ENCODE peak calls at places on chromosomes 5 and 9, in five cellular contexts. One of them, this sample, is unnamed.

GRCh38 chr9:21728781-21729180 is 73.7 kb upstream of the MTAP start:
- DNase-seq in endothelial cell: no peak
- DNase-seq in HT-29: no peak
- DNase-seq in ACHN: no peak
- DNase-seq in midbrain: no peak
- DNase-seq in this sample: no peak

GRCh38 chr9:30609713-30610112 is 1774.7 kb upstream of the ACO1 start:
- DNase-seq in endothelial cell: no peak
- DNase-seq in HT-29: no peak
- DNase-seq in ACHN: no peak
- DNase-seq in midbrain: no peak
- DNase-seq in this sample: no peak

GRCh38 chr5:178286226-178287090 is 53.9 kb upstream of the PHYKPL start:
- DNase-seq in endothelial cell: no peak
- DNase-seq in HT-29: no peak
- DNase-seq in ACHN: no peak
- DNase-seq in midbrain: no peak
- DNase-seq in this sample: no peak

GRCh38 chr5:6365142-6365976 is 13.0 kb downstream of the MED10 start:
- DNase-seq in endothelial cell: no peak
- DNase-seq in HT-29: no peak
- DNase-seq in ACHN: no peak
- DNase-seq in midbrain: no peak
- DNase-seq in this sample: no peak

GRCh38 chr5:73947876-73948275 is 321.9 kb downstream of the ARHGEF28 start:
- DNase-seq in endothelial cell: no peak
- DNase-seq in HT-29: no peak
- DNase-seq in ACHN: no peak
- DNase-seq in midbrain: no peak
- DNase-seq in this sample: no peak

GRCh38 chr9:113712053-113712452 is 164.1 kb upstream of the ZNF618 start:
- DNase-seq in endothelial cell: no peak
- DNase-seq in HT-29: no peak
- DNase-seq in ACHN: no peak
- DNase-seq in midbrain: no peak
- DNase-seq in this sample: no peak

GRCh38 chr9:92728831-92729734 is 35.5 kb downstream of the BICD2 start:
- DNase-seq in endothelial cell: no peak
- DNase-seq in HT-29: no peak
- DNase-seq in ACHN: no peak
- DNase-seq in midbrain: no peak
- DNase-seq in this sample: no peak

GRCh38 chr5:73446631-73447233 is 1.8 kb downstream of the FOXD1 start:
- DNase-seq in endothelial cell: no peak
- DNase-seq in HT-29: no peak
- DNase-seq in ACHN: peak; percentile 32
- DNase-seq in midbrain: no peak
- DNase-seq in this sample: no peak

GRCh38 chr5:6349387-6349786 is 29.0 kb downstream of the MED10 start:
- DNase-seq in endothelial cell: no peak
- DNase-seq in HT-29: no peak
- DNase-seq in ACHN: no peak
- DNase-seq in midbrain: no peak
- DNase-seq in this sample: no peak

GRCh38 chr9:103242025-103242424 is 246.9 kb downstream of the CYLC2 start:
- DNase-seq in endothelial cell: no peak
- DNase-seq in HT-29: no peak
- DNase-seq in ACHN: no peak
- DNase-seq in midbrain: no peak
- DNase-seq in this sample: no peak

GRCh38 chr5:79934681-79935080 is 56.4 kb downstream of the MTX3 start:
- DNase-seq in endothelial cell: no peak
- DNase-seq in HT-29: no peak
- DNase-seq in ACHN: no peak
- DNase-seq in midbrain: no peak
- DNase-seq in this sample: no peak

GRCh38 chr5:109938453-109938852 is 248.7 kb downstream of the MAN2A1 start:
- DNase-seq in endothelial cell: no peak
- DNase-seq in HT-29: no peak
- DNase-seq in ACHN: no peak
- DNase-seq in midbrain: no peak
- DNase-seq in this sample: no peak

GRCh38 chr5:69367697-69368279 is 1.5 kb downstream of the AK6 start:
- DNase-seq in endothelial cell: no peak
- DNase-seq in HT-29: no peak
- DNase-seq in ACHN: no peak
- DNase-seq in midbrain: no peak
- DNase-seq in this sample: no peak

GRCh38 chr5:133888625-133888991 is 79.8 kb downstream of the C5orf15 start:
- DNase-seq in endothelial cell: no peak
- DNase-seq in HT-29: no peak
- DNase-seq in ACHN: no peak
- DNase-seq in midbrain: no peak
- DNase-seq in this sample: no peak

GRCh38 chr9:33466565-33467495 is 6.9 kb downstream of the NOL6 start:
- DNase-seq in endothelial cell: peak; percentile 86
- DNase-seq in HT-29: peak; percentile 78
- DNase-seq in ACHN: peak; percentile 46
- DNase-seq in midbrain: peak; percentile 40
- DNase-seq in this sample: peak; percentile 84

GRCh38 chr9:107387401-107387800 is 102.2 kb downstream of the KLF4 start:
- DNase-seq in endothelial cell: no peak
- DNase-seq in HT-29: no peak
- DNase-seq in ACHN: no peak
- DNase-seq in midbrain: no peak
- DNase-seq in this sample: no peak

GRCh38 chr5:72244862-72245371 is 75.1 kb downstream of the MRPS27 start:
- DNase-seq in endothelial cell: no peak
- DNase-seq in HT-29: peak; percentile 52
- DNase-seq in ACHN: peak; percentile 30
- DNase-seq in midbrain: peak; percentile 72
- DNase-seq in this sample: no peak

GRCh38 chr5:14357441-14357840 is 214.3 kb downstream of the TRIO start:
- DNase-seq in endothelial cell: peak; percentile 29
- DNase-seq in HT-29: no peak
- DNase-seq in ACHN: no peak
- DNase-seq in midbrain: no peak
- DNase-seq in this sample: no peak

GRCh38 chr5:59491944-59492343 is 401.6 kb downstream of the PDE4D start:
- DNase-seq in endothelial cell: no peak
- DNase-seq in HT-29: no peak
- DNase-seq in ACHN: no peak
- DNase-seq in midbrain: no peak
- DNase-seq in this sample: no peak

GRCh38 chr5:139458580-139459407 is 3.7 kb downstream of the ECSCR start:
- DNase-seq in endothelial cell: no peak
- DNase-seq in HT-29: no peak
- DNase-seq in ACHN: no peak
- DNase-seq in midbrain: no peak
- DNase-seq in this sample: no peak

GRCh38 chr9:78365979-78366697 is 69.2 kb downstream of the PSAT1 start:
- DNase-seq in endothelial cell: no peak
- DNase-seq in HT-29: peak; percentile 35
- DNase-seq in ACHN: peak; percentile 28
- DNase-seq in midbrain: no peak
- DNase-seq in this sample: no peak

GRCh38 chr9:137492464-137493162 is 33.5 kb upstream of the NSMF start:
- DNase-seq in endothelial cell: no peak
- DNase-seq in HT-29: peak; percentile 30
- DNase-seq in ACHN: no peak
- DNase-seq in midbrain: no peak
- DNase-seq in this sample: peak; percentile 73

This sample was measured in 8988T.